ENCODE peak calls at places on chromosomes 3 and 15, in four cellular contexts. T is astrocyte of the spinal cord, B is GM23248, W is A549. G is an unnamed sample.

GRCh38 chr3:59559721-59560514 is 510.1 kb upstream of the CFAP20DC start:
- DNase-seq in T (peak), W (peak), B (peak), G (peak)

GRCh38 chr3:15513121-15513520 is 8.4 kb downstream of the COLQ start:
- DNase-seq in T (no peak), B (no peak), W (no peak), G (no peak)

GRCh38 chr3:87920549-87920948 is 138.3 kb downstream of the CGGBP1 start:
- DNase-seq in B (no peak), W (no peak), T (no peak), G (no peak)

GRCh38 chr3:188339410-188340295 is 185.7 kb downstream of the LPP start:
- DNase-seq in B (no peak), W (no peak), T (no peak), G (no peak)

GRCh38 chr3:154228561-154229216 is 95.6 kb downstream of the DHX36 start:
- DNase-seq in W (no peak), B (no peak), T (no peak), G (no peak)

GRCh38 chr3:198032039-198032438 is 72.0 kb downstream of the LMLN start:
- DNase-seq in W (no peak), B (no peak), T (no peak), G (no peak)

GRCh38 chr15:33639968-33640367 is 328.3 kb upstream of the CHRM5 start:
- DNase-seq in B (no peak), T (no peak), W (no peak), G (no peak)

GRCh38 chr3:172648736-172649135 is 62.1 kb downstream of the NCEH1 start:
- DNase-seq in T (no peak), B (peak), W (no peak), G (no peak)

GRCh38 chr3:39808467-39809180 is 785 bp upstream of the MYRIP start:
- DNase-seq in B (peak), T (no peak), W (no peak), G (no peak)

GRCh38 chr15:47870956-47871625 is 153.8 kb downstream of the SEMA6D start:
- DNase-seq in W (no peak), B (peak), T (peak), G (peak)

GRCh38 chr3:54132685-54133084 is 10.3 kb downstream of the CACNA2D3 start:
- DNase-seq in B (no peak), T (no peak), W (no peak), G (no peak)

GRCh38 chr3:52827866-52828376 is 2.6 kb downstream of the ITIH4 start:
- DNase-seq in W (peak), T (no peak), B (no peak), G (no peak)

GRCh38 chr3:32226875-32227500 is 11.5 kb upstream of the CMTM8 start:
- DNase-seq in B (peak), W (peak), T (peak), G (peak)

GRCh38 chr3:197882580-197882979 is 67.4 kb upstream of the RPL35A start:
- DNase-seq in T (no peak), W (no peak), B (no peak), G (no peak)

GRCh38 chr15:66858423-66859207 is 156.6 kb downstream of the SMAD6 start:
- DNase-seq in W (no peak), B (peak), T (no peak), G (no peak)

GRCh38 chr3:63795438-63795837 is 23.7 kb upstream of the C3orf49 start:
- DNase-seq in B (no peak), T (no peak), W (no peak), G (no peak)

GRCh38 chr15:57922780-57923179 is 142.7 kb downstream of the ALDH1A2 start:
- DNase-seq in B (no peak), T (no peak), W (no peak), G (no peak)

GRCh38 chr15:79858469-79858868 is 38.3 kb downstream of the MTHFS start:
- DNase-seq in W (no peak), B (peak), T (no peak), G (no peak)

GRCh38 chr3:102136183-102136582 is 286.9 kb downstream of the NFKBIZ start:
- DNase-seq in B (no peak), T (no peak), W (no peak), G (no peak)

GRCh38 chr15:69869881-69870465 is 227.7 kb downstream of the TLE3 start:
- DNase-seq in W (no peak), B (no peak), T (no peak), G (no peak)

GRCh38 chr3:26029323-26029722 is 239.4 kb downstream of the OXSM start:
- DNase-seq in B (no peak), T (no peak), W (no peak), G (no peak)

GRCh38 chr3:13746385-13746784 is 133.5 kb downstream of the WNT7A start:
- DNase-seq in B (no peak), W (no peak), T (no peak), G (no peak)

GRCh38 chr15:82943176-82943575 is 9.3 kb downstream of the HOMER2 start:
- DNase-seq in B (peak), W (no peak), T (no peak), G (no peak)

GRCh38 chr3:38039101-38039898 is at the start of gene DLEC1:
- DNase-seq in W (no peak), B (no peak), T (peak), G (no peak)

GRCh38 chr15:51307811-51308210 is 30.6 kb downstream of the CYP19A1 start:
- DNase-seq in B (no peak), W (no peak), T (no peak), G (no peak)

GRCh38 chr3:140247775-140248174 is 312.8 kb downstream of the CLSTN2 start:
- DNase-seq in W (no peak), T (no peak), B (no peak), G (no peak)

GRCh38 chr15:84975871-84976351 is 5.7 kb upstream of the PDE8A start:
- DNase-seq in B (no peak), T (no peak), W (no peak), G (no peak)

GRCh38 chr3:8536106-8537052 is 34.8 kb downstream of the LMCD1 start:
- DNase-seq in W (no peak), B (peak), T (peak), G (peak)

GRCh38 chr15:63597033-63597790 is at the start of gene FBXL22:
- DNase-seq in W (no peak), T (peak), B (peak), G (no peak)
- H3K4me3 ChIP-seq in W (no peak), T (no peak), B (no peak), G (peak)

DNA sequence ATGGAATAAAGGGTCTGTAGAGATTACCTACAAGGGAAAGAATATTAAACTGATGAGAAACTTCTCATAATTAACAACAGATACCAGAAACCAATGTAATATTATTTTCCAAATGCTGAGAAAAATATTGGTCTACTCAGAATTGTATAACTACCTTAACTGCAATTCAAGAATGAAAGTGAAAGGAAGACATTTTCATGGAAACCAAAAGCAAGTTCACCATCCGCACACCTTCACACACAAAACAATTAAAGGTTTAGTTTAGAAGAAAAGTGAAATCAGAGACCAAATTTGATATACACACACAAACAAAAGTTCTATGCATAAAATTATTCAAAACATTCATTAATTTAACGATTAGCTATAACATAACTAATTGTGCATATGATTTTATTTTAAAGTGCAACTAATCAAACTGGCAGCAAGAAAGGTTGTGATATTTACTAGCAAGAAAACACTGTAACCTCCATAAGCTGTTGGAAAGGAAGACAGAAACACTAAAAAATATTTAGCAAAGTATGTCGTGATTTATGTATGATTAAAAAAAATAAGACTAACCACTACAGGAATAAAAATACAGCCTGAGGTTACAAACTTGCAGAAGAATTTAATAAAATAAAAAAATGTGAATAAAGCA is 395.5 kb downstream of the FGF12 start:
- DNase-seq in W (no peak), T (no peak), B (no peak), G (no peak)
- H3K4me3 ChIP-seq in W (no peak), T (no peak), B (no peak), G (no peak)

GRCh38 chr3:42839616-42840015 is 30.4 kb downstream of the ACKR2 start:
- DNase-seq in T (peak), W (peak), B (peak), G (no peak)
- H3K4me3 ChIP-seq in T (no peak), W (peak), B (peak), G (peak)

DNA sequence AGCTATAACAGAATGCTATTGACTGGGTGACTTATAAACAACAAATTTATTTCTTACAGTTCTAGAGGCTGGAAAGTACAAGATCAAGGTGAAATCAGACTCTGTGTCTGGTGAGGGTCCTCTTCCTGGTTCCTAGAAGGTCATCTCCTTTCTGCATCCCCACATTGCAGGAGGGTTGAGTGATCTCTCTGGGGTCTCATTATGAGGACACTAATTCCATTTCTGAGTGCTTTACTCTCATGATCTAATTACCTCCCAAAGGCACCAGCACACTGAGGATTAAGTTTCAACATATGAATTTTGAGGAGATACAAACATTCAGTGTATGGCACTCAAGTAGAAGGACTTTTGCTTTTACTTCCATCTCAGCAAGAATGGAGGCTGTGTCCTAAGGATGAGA is 534.1 kb upstream of the KCNMB2 start:
- DNase-seq in W (no peak), B (no peak), T (no peak), G (no peak)
- H3K4me3 ChIP-seq in W (no peak), B (no peak), T (no peak), G (no peak)

GRCh38 chr3:176362191-176362731 is 835.0 kb downstream of the TBL1XR1 start:
- DNase-seq in W (no peak), B (no peak), T (no peak), G (no peak)
- H3K4me3 ChIP-seq in W (no peak), B (no peak), T (no peak), G (no peak)

GRCh38 chr15:100932676-100933348 is 13.7 kb downstream of the LRRK1 start:
- DNase-seq in T (no peak), W (no peak), B (no peak), G (no peak)
- H3K4me3 ChIP-seq in T (no peak), W (no peak), B (no peak), G (no peak)

GRCh38 chr3:123658860-123659221 is 74.0 kb upstream of the HACD2 start:
- DNase-seq in B (peak), T (no peak), W (no peak), G (no peak)

GRCh38 chr3:123657111-123657510 is 72.3 kb upstream of the HACD2 start:
- DNase-seq in W (no peak), B (no peak), T (no peak), G (no peak)

GRCh38 chr3:123656691-123657090 is 71.8 kb upstream of the HACD2 start:
- DNase-seq in B (no peak), W (no peak), T (no peak), G (no peak)

GRCh38 chr3:123657578-123657977 is 72.7 kb upstream of the HACD2 start:
- DNase-seq in W (no peak), T (no peak), B (peak), G (no peak)

DNA sequence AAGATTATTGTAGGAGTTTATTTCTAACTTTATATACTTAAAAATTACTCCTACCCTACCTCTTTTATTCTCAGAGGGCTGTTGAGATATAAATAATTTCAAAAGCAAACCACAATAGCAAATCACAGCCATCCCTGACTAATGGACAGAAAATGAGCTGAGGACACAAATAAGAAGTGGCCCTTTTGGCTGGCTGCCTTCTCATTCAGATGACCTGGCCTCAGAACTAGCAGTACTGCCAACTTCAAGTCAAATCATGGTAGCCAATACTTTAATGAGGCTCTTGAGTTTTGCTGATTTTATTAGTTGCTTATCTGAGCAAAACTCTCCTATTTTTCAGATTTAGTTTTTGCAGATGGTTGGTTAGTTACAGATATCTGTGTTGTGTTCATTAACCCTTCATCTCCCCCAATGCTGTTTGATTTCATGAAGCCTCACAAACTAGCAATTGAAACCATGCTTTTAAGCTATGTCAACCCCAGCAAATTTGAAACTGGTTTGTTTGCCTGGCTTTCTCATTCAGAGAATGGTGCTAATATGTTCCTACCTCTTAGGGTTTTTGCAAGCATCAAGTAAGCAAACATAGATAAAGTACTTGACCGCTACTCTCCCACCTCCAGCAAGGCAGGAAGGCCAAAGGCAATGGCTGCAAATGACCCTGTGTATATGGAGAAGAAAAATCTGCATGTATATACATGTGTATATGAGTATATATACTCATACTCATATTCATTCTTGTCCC is 73.4 kb upstream of the HACD2 start:
- DNase-seq in T (peak), B (peak), W (no peak), G (peak)
- H3K4me3 ChIP-seq in T (no peak), B (no peak), W (no peak), G (no peak)

G was measured in skeletal muscle cell.